ENCODE peak calls at places on chromosome 2, in four cellular contexts. C is A549, S is AG04450, X is stomach. K is an unnamed sample.
A peak's percentile ranks its signal among the peaks of the same experiment; 100 is the strongest.

GRCh38 chr2:142621287-142621686 is 256.2 kb upstream of the KYNU start:
- DNase-seq in S (no peak), X (no peak), C (no peak), K (no peak)

GRCh38 chr2:27724905-27725693 is 46.4 kb upstream of the MRPL33 start:
- DNase-seq in C (peak; percentile 58), S (peak; percentile 21), X (no peak), K (no peak)

GRCh38 chr2:67540962-67541361 is 143.8 kb downstream of the ETAA1 start:
- DNase-seq in X (no peak), S (no peak), C (no peak), K (no peak)

GRCh38 chr2:58715344-58715743 is 474.2 kb upstream of the FANCL start:
- DNase-seq in S (no peak), C (no peak), X (no peak), K (no peak)

GRCh38 chr2:159513745-159514144 is 102.6 kb downstream of the BAZ2B start:
- DNase-seq in C (no peak), S (no peak), X (no peak), K (no peak)

GRCh38 chr2:26495705-26496271 is 17.9 kb upstream of the OTOF start:
- DNase-seq in X (no peak), S (no peak), C (no peak), K (no peak)

GRCh38 chr2:55047677-55048299 is 2.5 kb downstream of the RTN4 start:
- DNase-seq in S (no peak), X (no peak), C (peak; percentile 52), K (no peak)

GRCh38 chr2:12498703-12499102 is 218.0 kb upstream of the TRIB2 start:
- DNase-seq in S (no peak), C (no peak), X (no peak), K (no peak)

GRCh38 chr2:4094743-4095142 is 391.4 kb downstream of the DCDC2C start:
- DNase-seq in S (no peak), C (no peak), X (no peak), K (no peak)

GRCh38 chr2:4091869-4092268 is 388.5 kb downstream of the DCDC2C start:
- DNase-seq in S (no peak), C (no peak), X (no peak), K (no peak)

GRCh38 chr2:4085186-4085585 is 381.8 kb downstream of the DCDC2C start:
- DNase-seq in S (no peak), C (no peak), X (no peak), K (no peak)

DNA sequence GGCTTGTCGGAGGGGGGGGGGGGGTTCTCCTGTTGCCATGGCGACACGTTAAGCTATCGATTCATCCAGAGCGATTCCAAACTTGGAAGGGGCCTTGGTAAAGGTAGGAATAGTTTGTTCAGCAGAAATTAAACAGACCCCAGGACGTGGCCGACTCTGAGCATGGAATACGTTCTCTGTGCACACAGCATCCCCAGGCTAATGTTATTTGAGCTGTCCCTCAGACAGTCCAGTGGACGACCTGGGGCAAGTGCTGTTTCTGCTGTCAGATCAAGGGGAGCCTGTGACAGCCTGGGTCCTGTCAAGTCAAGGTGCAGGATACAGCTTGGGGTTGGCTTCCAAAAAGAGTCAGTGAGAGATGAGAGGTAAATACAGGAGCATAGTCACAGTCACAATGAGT is 387.6 kb downstream of the DCDC2C start:
- DNase-seq in S (no peak), X (no peak), C (no peak), K (no peak)
- H3K9me3 ChIP-seq in S (peaks cover 49% of the 10 kb centered on the region), X (no peaks in the 10 kb centered on the region), C (no peaks in the 10 kb centered on the region), K (no peaks in the 10 kb centered on the region)

DNA sequence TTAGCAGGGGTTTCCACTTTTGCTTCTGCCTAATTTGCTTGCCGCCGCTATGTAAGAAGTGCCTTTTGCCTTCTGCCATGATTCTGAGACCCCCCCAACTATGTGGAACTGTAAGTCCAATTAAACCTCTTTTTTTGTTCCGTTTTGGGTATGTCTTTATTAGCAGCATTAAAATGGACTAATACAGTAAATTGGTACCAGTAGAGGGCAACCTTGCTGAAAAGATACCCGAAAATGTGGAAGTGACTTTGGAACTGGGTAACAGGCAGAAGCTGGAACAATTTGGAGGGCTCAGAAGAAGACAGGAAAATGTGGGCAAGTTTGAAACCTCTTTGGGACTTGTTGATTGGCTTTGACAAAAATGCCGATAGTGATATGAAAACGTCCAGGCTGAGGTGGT is 216.1 kb upstream of the FSIP2 start:
- DNase-seq in X (no peak), S (no peak), C (peak; percentile 4), K (no peak)
- H3K9me3 ChIP-seq in X (no peaks in the 10 kb centered on the region), S (peaks cover 19% of the 10 kb centered on the region), C (peaks cover 3% of the 10 kb centered on the region), K (no peaks in the 10 kb centered on the region)

DNA sequence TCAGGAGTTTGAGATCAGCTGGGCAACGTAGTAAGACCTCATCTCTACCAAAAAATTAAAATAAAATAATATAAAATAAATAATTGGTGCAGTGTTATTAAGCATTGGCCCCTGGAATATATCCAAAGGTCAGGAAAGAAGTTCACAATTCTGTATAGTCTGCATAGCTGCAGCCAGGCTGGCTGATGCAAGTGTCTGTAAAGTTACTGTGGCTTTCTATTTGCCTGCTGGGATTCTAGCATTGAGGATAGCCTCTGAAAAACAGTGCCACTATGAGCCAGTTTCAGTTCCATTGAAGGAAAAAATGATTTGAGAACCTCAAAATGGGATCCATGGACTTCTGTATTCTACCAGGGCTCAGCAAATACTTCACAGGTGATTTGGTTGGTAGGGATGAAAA is 208.6 kb downstream of the PARD3B start:
- DNase-seq in X (no peak), S (no peak), C (no peak), K (no peak)
- H3K9me3 ChIP-seq in X (no peaks in the 10 kb centered on the region), S (no peaks in the 10 kb centered on the region), C (no peaks in the 10 kb centered on the region), K (no peaks in the 10 kb centered on the region)

GRCh38 chr2:172540421-172540820 is 15.5 kb upstream of the PDK1 start:
- DNase-seq in X (no peak), S (no peak), C (no peak), K (no peak)
- H3K9me3 ChIP-seq in X (no peaks in the 10 kb centered on the region), S (peaks cover 22% of the 10 kb centered on the region), C (no peaks in the 10 kb centered on the region), K (peaks cover 3% of the 10 kb centered on the region)

DNA sequence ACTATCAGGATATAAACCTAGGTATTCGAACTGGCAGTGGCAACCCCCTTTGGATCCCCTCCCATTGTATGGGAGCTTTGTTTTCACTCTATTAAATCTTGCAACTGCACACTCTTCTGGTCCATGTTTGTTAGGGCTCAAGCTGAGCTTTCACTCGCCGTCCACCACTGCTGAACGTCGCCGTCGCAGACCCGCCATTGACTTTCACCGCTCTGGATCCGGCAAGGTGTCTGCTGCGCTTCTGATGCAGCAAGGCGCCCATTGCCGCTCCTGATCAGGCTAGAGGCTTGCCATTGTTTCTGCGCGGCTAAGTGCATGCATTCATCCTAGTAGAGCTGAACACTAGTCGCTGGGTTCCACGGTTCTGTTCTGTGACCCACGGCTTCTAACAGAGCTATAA is 69.1 kb downstream of the LCLAT1 start:
- DNase-seq in X (no peak), C (no peak), S (no peak), K (no peak)
- H3K9me3 ChIP-seq in X (no peaks in the 10 kb centered on the region), C (peaks cover 5% of the 10 kb centered on the region), S (peaks cover 13% of the 10 kb centered on the region), K (no peaks in the 10 kb centered on the region)

GRCh38 chr2:226447896-226448295 is 351.7 kb downstream of the IRS1 start:
- DNase-seq in X (no peak), S (no peak), C (no peak), K (no peak)

GRCh38 chr2:226450141-226450540 is 349.5 kb downstream of the IRS1 start:
- DNase-seq in X (no peak), C (no peak), S (no peak), K (no peak)

GRCh38 chr2:226447338-226447885 is 352.2 kb downstream of the IRS1 start:
- DNase-seq in C (no peak), S (no peak), X (no peak), K (no peak)

GRCh38 chr2:226451486-226451885 is 348.1 kb downstream of the IRS1 start:
- DNase-seq in C (no peak), S (no peak), X (no peak), K (no peak)

DNA sequence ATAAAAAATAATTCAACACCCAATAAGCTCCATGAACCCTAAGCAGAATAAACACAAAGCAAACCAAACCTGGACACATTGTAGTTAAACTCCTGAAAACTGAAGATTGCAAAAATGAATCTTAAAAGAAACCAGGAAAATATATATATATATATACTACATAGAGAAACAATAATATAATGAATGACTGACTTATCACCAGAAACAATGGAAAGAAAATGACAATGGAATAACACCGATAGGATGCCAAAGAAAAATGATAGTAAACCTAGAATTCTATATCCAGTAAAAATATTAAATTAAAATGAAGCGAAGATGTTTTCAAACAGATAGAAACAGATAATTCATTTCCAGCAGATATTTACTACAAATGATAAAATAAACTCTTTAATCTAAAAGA is 346.9 kb downstream of the IRS1 start:
- DNase-seq in X (no peak), C (no peak), S (no peak), K (no peak)
- H3K9me3 ChIP-seq in X (no peaks in the 10 kb centered on the region), C (peaks cover 26% of the 10 kb centered on the region), S (peaks cover 12% of the 10 kb centered on the region), K (peaks cover 27% of the 10 kb centered on the region)

GRCh38 chr2:85945576-85945975 is 56.8 kb upstream of the ST3GAL5 start:
- DNase-seq in C (no peak), X (no peak), S (no peak), K (no peak)

GRCh38 chr2:85938456-85938855 is 49.7 kb upstream of the ST3GAL5 start:
- DNase-seq in S (no peak), C (no peak), X (no peak), K (no peak)

GRCh38 chr2:85945172-85945571 is 56.4 kb upstream of the ST3GAL5 start:
- DNase-seq in C (no peak), S (no peak), X (no peak), K (no peak)

GRCh38 chr2:85939136-85939535 is 50.3 kb upstream of the ST3GAL5 start:
- DNase-seq in X (no peak), C (no peak), S (no peak), K (no peak)

DNA sequence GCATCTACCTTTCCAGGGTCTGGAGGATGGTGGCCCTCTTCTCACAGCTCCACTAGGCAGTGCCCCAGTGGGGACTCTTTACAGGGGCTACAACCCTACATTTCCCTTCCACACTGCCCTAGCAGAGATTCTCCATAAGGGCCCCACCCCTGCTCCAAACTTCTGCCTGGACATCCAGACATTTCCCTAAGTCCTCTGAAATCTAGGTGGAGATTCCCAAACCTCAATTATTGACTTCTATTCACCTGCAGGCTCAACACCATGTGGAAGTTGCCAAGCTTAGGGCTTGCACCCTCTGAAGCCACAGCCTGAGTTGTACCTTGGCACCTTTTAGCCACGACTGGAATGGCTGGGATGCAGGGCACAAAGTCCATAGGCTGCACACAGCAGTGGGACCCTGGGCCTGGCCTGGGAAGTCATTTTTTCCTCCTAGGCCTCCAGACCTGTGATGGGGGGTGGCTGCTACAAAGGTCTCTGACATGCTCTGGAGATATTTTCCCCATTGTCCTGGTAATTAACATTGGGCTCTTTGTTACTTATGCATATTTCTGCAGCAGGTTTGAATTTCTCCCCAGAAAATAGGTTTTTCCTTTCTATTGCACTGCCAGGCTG is 53.7 kb upstream of the ST3GAL5 start:
- DNase-seq in S (no peak), C (no peak), X (peak; percentile 5), K (no peak)
- H3K9me3 ChIP-seq in S (peaks cover 11% of the 10 kb centered on the region), C (peaks cover 54% of the 10 kb centered on the region), X (no peaks in the 10 kb centered on the region), K (no peaks in the 10 kb centered on the region)

DNA sequence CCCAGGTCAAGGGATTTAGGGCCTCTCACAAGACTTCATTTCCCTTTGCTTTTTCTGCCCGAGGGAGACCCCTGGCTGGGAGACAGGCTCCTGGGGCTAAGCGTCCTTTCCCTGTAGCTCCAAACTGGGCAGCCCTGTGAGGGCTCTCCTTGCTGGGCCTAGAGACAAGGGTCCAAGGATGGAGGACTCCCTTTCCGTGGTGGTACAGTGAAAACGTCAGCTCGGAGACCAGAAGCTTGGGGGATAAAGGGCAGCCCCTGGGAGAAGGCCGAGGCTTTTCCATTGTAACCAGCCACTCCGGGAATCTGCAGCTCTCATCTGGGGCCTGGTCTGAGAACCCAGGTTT is 2.3 kb downstream of the SIX2 start:
- DNase-seq in S (no peak), X (no peak), C (no peak), K (no peak)
- H3K9me3 ChIP-seq in S (peaks cover 25% of the 10 kb centered on the region), X (no peaks in the 10 kb centered on the region), C (no peaks in the 10 kb centered on the region), K (no peaks in the 10 kb centered on the region)

GRCh38 chr2:2161871-2162653 is 169.0 kb downstream of the MYT1L start:
- DNase-seq in C (no peak), S (no peak), X (no peak), K (no peak)
- H3K9me3 ChIP-seq in C (peaks cover 8% of the 10 kb centered on the region), S (peaks cover 54% of the 10 kb centered on the region), X (no peaks in the 10 kb centered on the region), K (peaks cover 7% of the 10 kb centered on the region)

K was measured in Panc1.